ENCODE peak calls at places on chromosomes 5 and 9, in four cellular contexts. X is left ventricle myocardium superior, G is AG20443, Z is NB4. S is an unnamed sample.

GRCh38 chr5:10111575-10111974 is 138.1 kb downstream of the ATPSCKMT start:
- DNase-seq in X (no peak), G (peak), Z (peak), S (peak)

GRCh38 chr9:4738866-4739586 is 2.0 kb downstream of the AK3 start:
- DNase-seq in G (no peak), Z (peak), X (no peak), S (no peak)

GRCh38 chr9:12640021-12640587 is 53.1 kb upstream of the TYRP1 start:
- DNase-seq in G (peak), Z (peak), X (no peak), S (no peak)

GRCh38 chr9:114532561-114533237 is 27.4 kb upstream of the WHRN start:
- DNase-seq in G (no peak), X (no peak), Z (no peak), S (no peak)

GRCh38 chr9:137486545-137487453 is 27.7 kb upstream of the NSMF start:
- DNase-seq in X (peak), Z (no peak), G (no peak), S (no peak)

GRCh38 chr5:88888291-88888690 is 5.3 kb upstream of the MEF2C start:
- DNase-seq in X (no peak), G (no peak), Z (no peak), S (no peak)

GRCh38 chr9:892123-892522 is 50.6 kb downstream of the DMRT1 start:
- DNase-seq in G (no peak), X (no peak), Z (peak), S (no peak)

GRCh38 chr9:105437704-105438103 is 10.1 kb upstream of the FSD1L start:
- DNase-seq in X (no peak), G (no peak), Z (no peak), S (no peak)

GRCh38 chr5:127442085-127442484 is 75.4 kb upstream of the PRRC1 start:
- DNase-seq in Z (peak), X (no peak), G (peak), S (no peak)

GRCh38 chr5:20694121-20694520 is 706.1 kb upstream of the CDH18 start:
- DNase-seq in X (no peak), G (no peak), Z (peak), S (no peak)

GRCh38 chr5:168288349-168289245 is 2.8 kb upstream of the WWC1 start:
- DNase-seq in G (no peak), X (no peak), Z (no peak), S (no peak)

GRCh38 chr5:129460121-129460950 is at the start of gene ADAMTS19:
- DNase-seq in G (peak), Z (no peak), X (peak), S (peak)

GRCh38 chr5:100772548-100772947 is 130.5 kb downstream of the ST8SIA4 start:
- DNase-seq in G (no peak), X (no peak), Z (no peak), S (no peak)

GRCh38 chr5:165423697-165424299 is 1918.4 kb downstream of the MAT2B start:
- DNase-seq in Z (no peak), X (no peak), G (no peak), S (no peak)

GRCh38 chr9:4656621-4657020 is 5.5 kb upstream of the PLPP6 start:
- DNase-seq in X (no peak), G (no peak), Z (no peak), S (no peak)

GRCh38 chr5:76256116-76256889 is 146.8 kb upstream of the IQGAP2 start:
- DNase-seq in Z (peak), G (peak), X (no peak), S (peak)

GRCh38 chr5:83564069-83564749 is 92.7 kb downstream of the VCAN start:
- DNase-seq in G (no peak), Z (peak), X (no peak), S (no peak)

GRCh38 chr9:132125944-132126720 is 35.7 kb upstream of the NTNG2 start:
- DNase-seq in G (no peak), X (no peak), Z (no peak), S (no peak)

GRCh38 chr5:75666801-75667200 is 50.4 kb downstream of the POC5 start:
- DNase-seq in G (no peak), Z (no peak), X (no peak), S (no peak)

GRCh38 chr5:31819926-31820516 is 181.1 kb downstream of the PDZD2 start:
- DNase-seq in G (no peak), X (no peak), Z (peak), S (no peak)